ENCODE peak calls at places on chromosome 20, in eight cellular contexts. Y is ascending aorta; H is HCT116; D is gastrocnemius medialis; I is breast epithelium; P is CD8-positive, alpha-beta T cell; U is lower lobe of right lung; B is fibroblast of lung. L is an unnamed sample.

GRCh38 chr20:4828830-4829493 is 107.3 kb downstream of the PRND start:
- DNase-seq in Y (no peak), H (no peak), D (no peak), I (no peak), P (no peak), U (no peak), B (no peak), L (no peak)

GRCh38 chr20:10250902-10251301 is 32.3 kb downstream of the SNAP25 start:
- DNase-seq in Y (no peak), H (no peak), D (no peak), I (no peak), P (no peak), U (no peak), B (no peak), L (no peak)

GRCh38 chr20:8454137-8454712 is 322.2 kb downstream of the PLCB1 start:
- DNase-seq in Y (no peak), H (peak; percentile 41), D (no peak), I (no peak), P (no peak), U (no peak), B (peak; percentile 88), L (peak; percentile 8)

GRCh38 chr20:52974155-52974554 is 2.0 kb downstream of the TSHZ2 start:
- DNase-seq in Y (no peak), H (no peak), D (no peak), I (no peak), P (no peak), U (no peak), B (no peak), L (no peak)

GRCh38 chr20:63889241-63890200 is 5.4 kb upstream of the DNAJC5 start:
- DNase-seq in Y (no peak), H (no peak), D (no peak), I (peak; percentile 68), P (no peak), U (no peak), B (no peak), L (no peak)

GRCh38 chr20:54475334-54476287 is at the start of gene DOK5:
- DNase-seq in Y (peak; percentile 74), H (no peak), D (peak; percentile 15), I (no peak), P (no peak), U (peak; percentile 42), B (peak; percentile 54), L (peak; percentile 83)

GRCh38 chr20:53916173-53916512 is 154.3 kb downstream of the BCAS1 start:
- DNase-seq in Y (no peak), H (no peak), D (no peak), I (no peak), P (no peak), U (no peak), B (no peak), L (no peak)

GRCh38 chr20:33733654-33734576 is 2.1 kb downstream of the ZNF341 start:
- DNase-seq in Y (no peak), H (no peak), D (no peak), I (peak; percentile 48), P (no peak), U (no peak), B (peak; percentile 64), L (peak; percentile 84)

GRCh38 chr20:59933296-59933848 is at the start of gene SYCP2:
- DNase-seq in Y (peak; percentile 66), H (no peak), D (no peak), I (peak; percentile 36), P (peak; percentile 59), U (peak; percentile 61), B (peak; percentile 28), L (no peak)

GRCh38 chr20:36548006-36548315 is 6.6 kb downstream of the MYL9 start:
- DNase-seq in Y (no peak), H (no peak), D (no peak), I (no peak), P (no peak), U (no peak), B (no peak), L (no peak)
- H3K4me1 ChIP-seq in Y (peaks cover 45% of the 10 kb centered on the region), H (peaks cover 3% of the 10 kb centered on the region), D (peaks cover 7% of the 10 kb centered on the region), I (peaks cover 7% of the 10 kb centered on the region), P (no peaks in the 10 kb centered on the region), U (peaks cover 20% of the 10 kb centered on the region), B (peaks cover 16% of the 10 kb centered on the region), L (peaks cover 13% of the 10 kb centered on the region)

GRCh38 chr20:49320460-49320859 is 42.6 kb upstream of the ZNFX1 start:
- DNase-seq in Y (no peak), H (peak; percentile 50), D (no peak), I (no peak), P (no peak), U (no peak), B (peak; percentile 31), L (peak; percentile 74)
- TF ChIP-seq CTCF in Y (no peak), H (peak; percentile 55), D (no peak), I (peak; percentile 36), P (no peak), U (peak; percentile 15), B (peak; percentile 42), L (peak; percentile 61)

GRCh38 chr20:24632581-24632980 is 163.2 kb downstream of the SYNDIG1 start:
- DNase-seq in Y (peak; percentile 40), H (no peak), D (no peak), I (no peak), P (no peak), U (no peak), B (no peak), L (no peak)

GRCh38 chr20:24634855-24635254 is 165.4 kb downstream of the SYNDIG1 start:
- DNase-seq in Y (peak; percentile 58), H (peak; percentile 29), D (no peak), I (no peak), P (no peak), U (no peak), B (peak; percentile 83), L (peak; percentile 86)

GRCh38 chr20:24633521-24633920 is 164.1 kb downstream of the SYNDIG1 start:
- DNase-seq in Y (peak; percentile 22), H (no peak), D (no peak), I (no peak), P (no peak), U (no peak), B (no peak), L (no peak)

GRCh38 chr20:24631173-24631505 is 161.7 kb downstream of the SYNDIG1 start:
- DNase-seq in Y (peak; percentile 45), H (no peak), D (no peak), I (no peak), P (no peak), U (no peak), B (no peak), L (no peak)

DNA sequence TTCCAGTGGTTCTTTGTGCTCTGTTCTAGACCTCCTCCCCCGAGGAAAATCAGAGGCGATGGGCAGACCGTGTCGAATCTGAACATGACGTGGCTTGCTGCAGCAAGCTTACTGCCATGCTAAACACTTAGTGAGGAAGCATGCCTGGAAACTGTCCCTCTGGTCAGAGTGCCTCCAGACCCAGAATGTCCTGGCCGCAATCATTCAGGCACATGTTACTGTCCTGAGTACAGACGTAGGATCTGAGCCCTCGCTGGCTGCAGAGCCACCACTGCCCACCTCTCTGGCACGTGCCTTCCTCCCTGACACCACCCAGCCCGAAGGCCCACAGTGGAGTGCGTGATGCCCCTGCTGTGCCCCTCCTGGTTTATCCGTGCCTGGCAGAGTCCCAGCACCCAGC is 163.6 kb downstream of the SYNDIG1 start:
- DNase-seq in Y (peak; percentile 60), H (no peak), D (no peak), I (peak; percentile 26), P (no peak), U (no peak), B (no peak), L (no peak)
- H3K4me3 ChIP-seq in Y (no peak overlapping the region), H (no peak overlapping the region), D (no peak overlapping the region), I (no peak overlapping the region), P (no peak overlapping the region), U (no peak overlapping the region), B (no peak overlapping the region), L (no peak overlapping the region)

GRCh38 chr20:842547-842940 is 9.0 kb downstream of the FAM110A start:
- DNase-seq in Y (no peak), H (no peak), D (no peak), I (no peak), P (no peak), U (no peak), B (no peak), L (no peak)

GRCh38 chr20:843908-844307 is 10.4 kb downstream of the FAM110A start:
- DNase-seq in Y (no peak), H (no peak), D (no peak), I (no peak), P (no peak), U (no peak), B (no peak), L (no peak)

GRCh38 chr20:840858-841567 is 7.5 kb downstream of the FAM110A start:
- DNase-seq in Y (no peak), H (no peak), D (no peak), I (peak; percentile 61), P (no peak), U (peak; percentile 83), B (no peak), L (no peak)

GRCh38 chr20:840503-840857 is 7.0 kb downstream of the FAM110A start:
- DNase-seq in Y (no peak), H (no peak), D (no peak), I (no peak), P (no peak), U (no peak), B (no peak), L (no peak)

GRCh38 chr20:841568-842546 is 8.3 kb downstream of the FAM110A start:
- DNase-seq in Y (no peak), H (no peak), D (no peak), I (peak; percentile 77), P (no peak), U (peak; percentile 80), B (no peak), L (peak; percentile 74)
- H3K4me1 ChIP-seq in Y (peaks cover 9% of the 10 kb centered on the region), H (peaks cover 47% of the 10 kb centered on the region), D (peaks cover 12% of the 10 kb centered on the region), I (peaks cover 4% of the 10 kb centered on the region), P (peaks cover 33% of the 10 kb centered on the region), U (peaks cover 72% of the 10 kb centered on the region), B (peaks cover 2% of the 10 kb centered on the region), L (peaks cover 30% of the 10 kb centered on the region)

GRCh38 chr20:2671977-2672376 is 8.0 kb upstream of the IDH3B start:
- DNase-seq in Y (no peak), H (no peak), D (no peak), I (no peak), P (no peak), U (no peak), B (no peak), L (no peak)
- TF ChIP-seq CTCF in Y (no peak), H (peak; percentile 60), D (no peak), I (no peak), P (no peak), U (no peak), B (peak; percentile 4), L (peak; percentile 24)

GRCh38 chr20:37914367-37914671 is 11.4 kb downstream of the VSTM2L start:
- DNase-seq in Y (no peak), H (no peak), D (no peak), I (no peak), P (no peak), U (no peak), B (no peak), L (no peak)
- H3K4me3 ChIP-seq in Y (peak overlapping the region; percentile 35), H (no peak overlapping the region), D (no peak overlapping the region), I (no peak overlapping the region), P (peak overlapping the region; percentile 13), U (peak overlapping the region; percentile 41), B (no peak overlapping the region), L (no peak overlapping the region)